ENCODE peak calls at places on chromosomes 12 and 14, in four cellular contexts. I is IMR-90, A is HepG2, T is K562. C is an unnamed sample.

GRCh38 chr12:65799331-65799730 is 25.0 kb upstream of the HMGA2 start:
- DNase-seq in I (no peak), A (no peak), T (no peak), C (no peak)

GRCh38 chr14:100830681-100831080 is 4.8 kb downstream of the MEG3 start:
- DNase-seq in I (no peak), A (no peak), T (no peak), C (no peak)

GRCh38 chr12:123971770-123972447 is 722 bp downstream of the CCDC92 start:
- DNase-seq in I (peak), A (peak), T (no peak), C (peak)

GRCh38 chr14:93870377-93870776 is 56.8 kb upstream of the FAM181A start:
- DNase-seq in I (no peak), A (no peak), T (no peak), C (no peak)

GRCh38 chr12:29025936-29026335 is 123.1 kb upstream of the FAR2 start:
- DNase-seq in I (no peak), A (no peak), T (no peak), C (no peak)

GRCh38 chr12:1832801-1833595 is 12.6 kb downstream of the LRTM2 start:
- DNase-seq in I (no peak), A (no peak), T (no peak), C (no peak)

GRCh38 chr14:79426103-79426755 is 785.1 kb downstream of the DIO2 start:
- DNase-seq in I (no peak), A (no peak), T (no peak), C (no peak)

GRCh38 chr14:34060747-34061050 is 109.8 kb upstream of the EGLN3 start:
- DNase-seq in I (no peak), A (no peak), T (no peak), C (no peak)

GRCh38 chr12:3077572-3078081 is 448 bp downstream of the TSPAN9 start:
- DNase-seq in I (peak), A (no peak), T (no peak), C (no peak)

GRCh38 chr14:88852632-88853031 is 28.2 kb downstream of the TTC8 start:
- DNase-seq in I (no peak), A (no peak), T (no peak), C (no peak)

GRCh38 chr14:69355955-69356321 is 42.2 kb downstream of the ERH start:
- DNase-seq in I (peak), A (no peak), T (no peak), C (no peak)

GRCh38 chr14:53711205-53711604 is 245.4 kb downstream of the BMP4 start:
- DNase-seq in I (no peak), A (no peak), T (no peak), C (no peak)

GRCh38 chr14:30564868-30565248 is 5.9 kb downstream of the G2E3 start:
- DNase-seq in I (peak), A (no peak), T (no peak), C (no peak)

GRCh38 chr12:94832780-94833760 is 170.4 kb downstream of the NDUFA12 start:
- DNase-seq in I (peak), A (no peak), T (no peak), C (no peak)

GRCh38 chr12:88893801-88894200 is 313.5 kb upstream of the KITLG start:
- DNase-seq in I (peak), A (no peak), T (no peak), C (no peak)

GRCh38 chr14:101965145-101965531 is 765 bp downstream of the DYNC1H1 start:
- DNase-seq in I (peak), A (peak), T (peak), C (peak)

GRCh38 chr14:85817430-85817829 is 287.5 kb downstream of the FLRT2 start:
- DNase-seq in I (no peak), A (no peak), T (no peak), C (no peak)

GRCh38 chr14:67436006-67436866 is 24.3 kb upstream of the PLEK2 start:
- DNase-seq in I (no peak), A (peak), T (peak), C (no peak)

GRCh38 chr12:93198086-93198485 is 179.6 kb upstream of the NUDT4 start:
- DNase-seq in I (peak), A (peak), T (no peak), C (peak)

GRCh38 chr12:124993568-124994434 is at the start of gene BRI3BP:
- DNase-seq in I (peak), A (peak), T (peak), C (peak)

GRCh38 chr14:29927596-29928341 is at the start of gene PRKD1:
- DNase-seq in I (peak), A (peak), T (peak), C (peak)

GRCh38 chr12:106841471-106842302 is 67.2 kb downstream of the RIC8B start:
- DNase-seq in I (peak), A (peak), T (peak), C (peak)

GRCh38 chr12:69151254-69151751 is 88.1 kb upstream of the CPSF6 start:
- DNase-seq in I (no peak), A (no peak), T (no peak), C (no peak)

GRCh38 chr12:105330938-105331804 is 680 bp downstream of the C12orf75 start:
- DNase-seq in I (no peak), A (no peak), T (peak), C (peak)

GRCh38 chr14:44300911-44301310 is 206.2 kb downstream of the FSCB start:
- DNase-seq in I (no peak), A (no peak), T (no peak), C (no peak)

GRCh38 chr12:128804762-128805161 is 19.0 kb downstream of the SLC15A4 start:
- DNase-seq in I (no peak), A (no peak), T (no peak), C (no peak)

GRCh38 chr14:103386632-103387329 is 1.6 kb downstream of the MARK3 start:
- DNase-seq in I (peak), A (no peak), T (no peak), C (no peak)

GRCh38 chr14:29216316-29216715 is 449.7 kb downstream of the FOXG1 start:
- DNase-seq in I (no peak), A (no peak), T (no peak), C (no peak)

GRCh38 chr12:33649992-33650391 is 210.4 kb upstream of the SYT10 start:
- DNase-seq in I (no peak), A (no peak), T (no peak), C (no peak)

GRCh38 chr14:102323102-102323501 is 3.6 kb downstream of the ZNF839 start:
- DNase-seq in I (peak), A (peak), T (no peak), C (peak)

DNA sequence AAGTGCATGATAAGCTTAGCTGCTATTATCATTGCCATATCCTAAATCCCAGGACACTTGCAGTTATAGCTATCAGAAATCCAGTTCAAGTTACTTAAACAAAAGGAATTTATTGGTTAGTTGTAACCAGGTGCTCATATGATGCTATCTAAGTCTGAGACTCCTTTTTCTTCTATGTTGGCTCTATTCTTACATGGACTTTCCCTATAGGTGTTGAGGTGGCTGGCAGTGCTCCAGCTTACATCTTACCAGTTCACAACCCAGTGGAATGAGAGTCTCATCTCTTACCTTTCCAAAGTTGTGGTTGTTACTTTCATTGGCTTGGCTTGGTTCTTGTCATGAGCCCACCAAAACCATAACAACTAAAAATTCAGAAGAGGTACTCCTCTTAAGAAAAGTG is 94.6 kb downstream of the DACT1 start:
- DNase-seq in I (no peak), A (no peak), T (no peak), C (no peak)
- TF ChIP-seq MAZ in I (no peak), A (no peak), T (no peak), C (no peak)

GRCh38 chr12:10052111-10052913 is 21.8 kb downstream of the CLEC9A start:
- DNase-seq in I (no peak), A (no peak), T (no peak), C (no peak)
- TF ChIP-seq MAZ in I (no peak), A (no peak), T (no peak), C (no peak)

GRCh38 chr12:52729147-52729546 is 25.8 kb upstream of the KRT77 start:
- DNase-seq in I (no peak), A (no peak), T (no peak), C (no peak)
- TF ChIP-seq MAZ in I (no peak), A (no peak), T (no peak), C (no peak)

DNA sequence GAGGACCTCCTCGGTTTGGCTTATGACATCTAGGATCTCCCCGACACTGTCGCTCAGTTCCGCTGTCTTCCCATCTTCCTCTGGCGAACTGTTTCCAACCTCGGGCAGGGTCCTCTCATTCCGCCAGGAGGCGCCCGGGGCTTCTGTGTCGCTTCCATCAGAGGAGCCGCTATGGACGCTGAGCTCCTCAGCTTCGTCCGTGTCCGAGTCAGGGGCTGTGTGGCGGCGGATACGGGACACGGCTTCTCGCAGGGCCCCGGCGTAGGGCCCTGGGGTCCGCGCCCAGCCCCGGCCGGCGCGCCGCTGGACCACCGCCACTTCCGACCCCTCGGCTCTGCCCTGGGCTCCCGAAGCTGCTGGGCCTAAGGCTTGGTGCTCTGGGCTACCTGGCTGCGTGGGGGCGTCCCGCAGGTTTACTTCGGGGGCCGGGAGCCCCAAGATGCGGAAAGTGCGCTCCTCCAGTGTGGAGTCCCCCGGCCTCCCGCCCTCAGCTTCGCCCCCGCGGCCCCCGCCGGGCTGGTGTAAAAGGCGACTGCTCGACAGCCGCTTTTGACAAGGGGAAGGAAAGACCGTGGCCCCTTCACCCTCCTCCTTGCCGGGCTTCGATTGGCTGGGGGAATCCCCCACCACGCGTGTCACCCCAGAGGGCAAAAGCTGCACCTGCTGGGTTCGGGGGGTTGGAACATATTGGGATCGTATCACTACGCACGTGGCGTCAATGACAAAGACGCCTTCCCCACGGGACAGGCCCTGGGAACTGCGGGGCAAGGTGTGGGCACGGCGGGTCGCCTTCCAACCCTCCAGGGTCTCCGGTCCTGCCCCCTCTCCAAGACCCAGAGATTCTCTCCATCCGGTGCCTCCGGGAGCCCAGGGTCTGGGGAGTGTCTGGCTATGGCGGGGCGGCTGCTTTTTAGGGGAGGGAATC is 2.1 kb downstream of the DDN start:
- DNase-seq in I (peak), A (peak), T (peak), C (peak)
- TF ChIP-seq MAZ in I (no peak), A (peak), T (peak), C (no peak)

DNA sequence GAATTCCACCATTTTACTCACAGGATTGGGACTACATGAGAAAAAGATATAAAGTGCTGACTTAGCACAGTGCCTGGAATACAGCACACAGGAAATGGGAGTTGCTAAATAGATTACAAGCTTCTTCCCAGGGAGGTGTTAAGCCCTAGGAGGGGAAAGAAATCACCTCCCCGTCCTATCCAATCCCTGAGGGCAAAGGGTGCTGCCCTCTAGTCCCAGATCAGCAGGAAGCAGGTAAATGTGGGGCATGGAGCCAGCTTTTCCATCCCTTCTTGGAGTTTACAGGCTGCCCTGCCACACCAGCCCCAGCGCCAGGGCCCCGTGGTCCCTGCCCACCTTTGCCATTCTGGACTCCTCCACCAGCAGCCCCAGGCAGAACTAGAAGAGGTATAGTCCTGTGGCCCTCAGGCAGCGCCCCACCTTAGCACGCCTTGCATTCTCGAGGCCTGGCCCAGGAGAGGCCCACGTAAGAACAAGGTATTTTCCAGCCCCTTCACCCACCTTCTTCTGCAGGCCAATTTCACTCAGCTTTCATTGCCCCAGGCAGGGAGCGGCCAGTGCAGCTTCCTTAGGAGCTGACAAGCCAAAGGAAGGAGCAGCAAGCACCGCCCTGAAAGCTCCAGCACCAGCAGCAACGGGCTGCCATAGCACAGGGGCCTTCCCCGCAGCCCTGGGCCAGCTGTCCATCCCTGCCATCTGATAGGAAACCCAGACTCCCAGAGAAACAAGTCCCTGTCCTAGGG is 28.8 kb upstream of the RPLP0 start:
- DNase-seq in I (no peak), A (no peak), T (no peak), C (no peak)
- TF ChIP-seq MAZ in I (no peak), A (no peak), T (no peak), C (no peak)

DNA sequence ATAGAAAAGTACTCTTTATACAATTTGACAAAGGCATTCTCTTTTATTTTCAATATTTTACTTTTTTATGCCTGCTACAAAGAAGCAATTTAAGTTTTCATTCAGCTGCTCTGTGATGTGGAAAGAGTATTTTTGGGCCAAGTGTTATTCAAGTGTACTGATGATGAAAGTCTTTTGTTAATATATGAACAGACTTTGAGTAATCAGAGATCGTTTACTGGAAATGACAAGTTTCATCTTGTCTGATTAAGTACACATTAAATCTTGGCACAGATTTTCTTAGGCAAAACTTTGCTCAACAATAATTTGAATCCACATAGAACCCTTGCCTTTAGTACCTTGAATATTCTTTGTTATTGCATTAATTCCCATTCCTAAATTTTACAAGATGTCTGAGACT is 13.3 kb upstream of the PZP start:
- DNase-seq in I (no peak), A (no peak), T (no peak), C (peak)
- TF ChIP-seq MAZ in I (no peak), A (no peak), T (no peak), C (no peak)

GRCh38 chr14:81219821-81220487 is 805 bp downstream of the GTF2A1 start:
- DNase-seq in I (peak), A (peak), T (peak), C (no peak)
- TF ChIP-seq MAZ in I (no peak), A (no peak), T (no peak), C (no peak)

DNA sequence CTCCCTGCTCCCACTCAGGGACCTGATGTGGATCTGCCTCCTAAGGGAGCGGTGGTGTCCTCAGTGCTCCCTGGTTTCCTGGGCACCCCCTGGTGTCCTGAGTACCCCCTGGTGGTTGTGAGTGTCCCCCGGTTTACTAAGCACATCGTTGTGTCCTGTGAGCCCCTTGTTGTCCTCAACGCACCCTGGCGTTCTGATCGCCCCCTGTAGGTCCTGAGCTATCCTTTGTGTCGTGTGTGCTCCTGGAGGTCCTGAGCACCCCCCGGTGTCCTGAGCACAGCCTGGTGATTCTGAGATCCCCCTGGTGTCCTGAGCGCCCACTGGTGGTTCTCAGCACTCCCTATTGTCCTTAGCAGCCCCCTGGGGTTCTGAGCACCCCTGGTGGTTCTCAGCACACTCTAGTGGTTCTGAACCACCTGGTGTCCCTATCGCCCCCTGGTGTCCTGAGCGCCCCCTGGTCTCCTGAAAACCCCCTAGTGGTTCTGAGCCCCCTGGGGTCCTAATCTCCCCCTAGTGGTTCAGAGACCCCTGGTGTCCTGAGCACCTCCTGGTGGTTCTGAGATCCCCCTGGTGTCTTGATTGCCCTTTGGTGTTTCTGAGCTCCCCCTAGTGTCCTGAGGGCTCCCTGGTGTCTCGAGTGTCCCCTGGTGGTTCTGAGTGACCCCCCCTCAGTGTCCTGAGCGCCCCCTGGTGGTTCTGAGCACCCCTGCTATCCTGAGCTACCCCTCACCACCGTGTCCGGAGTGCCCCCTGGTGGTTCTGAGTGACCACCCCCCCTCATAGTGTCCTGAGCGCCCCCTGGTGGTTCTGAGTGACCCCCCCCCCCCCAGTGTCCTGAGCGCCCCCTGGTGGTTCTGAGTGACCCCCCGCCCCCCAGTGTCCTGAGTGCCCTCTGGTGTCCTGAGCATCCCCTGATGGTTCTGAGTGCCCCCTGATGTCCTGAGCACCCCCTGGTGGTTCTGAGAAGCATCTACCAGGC is 615.1 kb downstream of the TMEM121 start:
- DNase-seq in I (no peak), A (no peak), T (peak), C (no peak)
- TF ChIP-seq MAZ in I (no peak), A (no peak), T (no peak), C (no peak)

GRCh38 chr12:101969-102878 is 35.7 kb downstream of the IQSEC3 start:
- DNase-seq in I (no peak), A (no peak), T (peak), C (no peak)

GRCh38 chr12:105696-106095 is 39.1 kb downstream of the IQSEC3 start:
- DNase-seq in I (no peak), A (no peak), T (no peak), C (no peak)

GRCh38 chr12:104573-105081 is 38.1 kb downstream of the IQSEC3 start:
- DNase-seq in I (no peak), A (peak), T (no peak), C (no peak)

GRCh38 chr12:103169-103981 is 36.8 kb downstream of the IQSEC3 start:
- DNase-seq in I (no peak), A (no peak), T (peak), C (peak)

GRCh38 chr12:102879-103168 is 36.3 kb downstream of the IQSEC3 start:
- DNase-seq in I (no peak), A (no peak), T (no peak), C (no peak)
- TF ChIP-seq MAZ in I (no peak), A (no peak), T (no peak), C (no peak)

DNA sequence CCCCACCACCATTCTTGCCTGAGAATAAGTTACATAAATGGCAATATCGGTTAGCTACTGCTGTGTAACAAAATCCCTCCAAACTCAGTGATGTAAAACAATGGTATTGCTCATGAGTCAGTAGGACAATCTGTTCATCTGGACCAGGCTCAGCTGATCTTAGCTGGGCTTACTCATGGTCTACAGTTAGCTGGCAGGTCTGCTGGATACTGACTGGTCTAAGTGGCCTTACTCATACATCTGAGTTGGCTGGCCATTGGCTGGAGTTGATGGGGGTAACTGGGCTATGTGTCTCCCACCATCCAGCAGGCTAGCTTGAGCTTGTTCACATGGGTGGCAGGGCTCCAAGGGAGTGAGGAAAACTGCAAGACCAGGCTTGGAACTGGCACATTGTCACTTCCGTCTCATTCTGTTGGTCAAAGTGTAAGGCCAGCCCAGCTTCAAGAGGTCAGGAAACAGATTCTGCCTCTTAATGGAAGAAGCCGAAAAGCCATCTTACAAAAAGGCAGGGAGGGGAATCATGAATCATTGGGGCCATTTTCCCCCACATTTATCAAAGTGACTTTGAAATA is 56.7 kb upstream of the CHGA start:
- DNase-seq in I (peak), A (no peak), T (no peak), C (no peak)
- TF ChIP-seq MAZ in I (no peak), A (no peak), T (no peak), C (no peak)

C was measured in A549.